ENCODE peak calls at places on chromosomes 5 and 9, in four cellular contexts. One of them, this sample, is unnamed.

GRCh38 chr5:65742565-65743231 is 20.7 kb downstream of the NLN start:
- DNase-seq in WTC11: no peak
- DNase-seq in A549: peak
- DNase-seq in K562: peak
- DNase-seq in this sample: peak

GRCh38 chr9:120905794-120906248 is 20.8 kb downstream of the TRAF1 start:
- DNase-seq in A549: no peak
- DNase-seq in K562: peak
- DNase-seq in WTC11: no peak
- DNase-seq in this sample: no peak

GRCh38 chr9:103798620-103799019 is 295.5 kb upstream of the SMC2 start:
- DNase-seq in WTC11: no peak
- DNase-seq in K562: no peak
- DNase-seq in A549: peak
- DNase-seq in this sample: peak

GRCh38 chr9:84642618-84643017 is 26.9 kb upstream of the NTRK2 start:
- DNase-seq in K562: no peak
- DNase-seq in WTC11: no peak
- DNase-seq in A549: no peak
- DNase-seq in this sample: peak

GRCh38 chr9:98607787-98608186 is 100.9 kb downstream of the GABBR2 start:
- DNase-seq in WTC11: no peak
- DNase-seq in A549: no peak
- DNase-seq in K562: no peak
- DNase-seq in this sample: no peak

GRCh38 chr5:97951139-97951538 is 768.1 kb upstream of the RIOK2 start:
- DNase-seq in A549: no peak
- DNase-seq in WTC11: no peak
- DNase-seq in K562: no peak
- DNase-seq in this sample: no peak

GRCh38 chr9:2936221-2936620 is 92.3 kb upstream of the PUM3 start:
- DNase-seq in WTC11: no peak
- DNase-seq in A549: no peak
- DNase-seq in K562: no peak
- DNase-seq in this sample: no peak

GRCh38 chr9:98118640-98119601 is at the start of gene TRIM14:
- DNase-seq in WTC11: peak
- DNase-seq in K562: peak
- DNase-seq in A549: peak
- DNase-seq in this sample: peak

GRCh38 chr5:14135621-14136020 is 7.5 kb upstream of the TRIO start:
- DNase-seq in K562: no peak
- DNase-seq in A549: no peak
- DNase-seq in WTC11: no peak
- DNase-seq in this sample: no peak

GRCh38 chr5:14133394-14133793 is 9.7 kb upstream of the TRIO start:
- DNase-seq in K562: no peak
- DNase-seq in WTC11: no peak
- DNase-seq in A549: no peak
- DNase-seq in this sample: no peak

GRCh38 chr5:14131855-14132503 is 11.2 kb upstream of the TRIO start:
- DNase-seq in K562: no peak
- DNase-seq in A549: no peak
- DNase-seq in WTC11: no peak
- DNase-seq in this sample: peak

GRCh38 chr5:14134771-14135170 is 8.4 kb upstream of the TRIO start:
- DNase-seq in K562: no peak
- DNase-seq in WTC11: no peak
- DNase-seq in A549: no peak
- DNase-seq in this sample: no peak

DNA sequence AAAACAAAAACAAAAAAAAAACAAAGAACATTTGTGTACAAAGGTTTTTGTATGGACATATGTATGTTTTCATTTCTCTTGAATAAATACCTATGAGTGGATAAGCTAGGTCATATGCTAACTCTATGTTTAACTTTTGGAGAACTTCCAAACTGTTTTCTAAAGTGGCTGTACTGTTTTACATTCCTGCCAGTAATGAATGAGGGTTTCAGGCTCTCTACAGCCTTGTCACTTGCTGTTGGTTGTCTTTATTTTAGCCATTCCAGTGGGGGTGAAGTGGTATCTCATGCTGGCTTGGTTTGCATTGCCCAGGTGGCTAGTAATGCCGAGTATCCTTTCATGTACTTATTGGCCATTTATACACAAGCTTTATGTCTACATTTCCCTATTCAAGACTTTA is 9.1 kb upstream of the TRIO start:
- DNase-seq in K562: no peak
- DNase-seq in WTC11: no peak
- DNase-seq in A549: no peak
- DNase-seq in this sample: no peak
- TF ChIP-seq NR3C1 in K562: no peak
- TF ChIP-seq NR3C1 in WTC11: no peak
- TF ChIP-seq NR3C1 in A549: no peak
- TF ChIP-seq NR3C1 in this sample: no peak

GRCh38 chr9:13719410-13719809 is 439.9 kb upstream of the MPDZ start:
- DNase-seq in A549: no peak
- DNase-seq in K562: no peak
- DNase-seq in WTC11: no peak
- DNase-seq in this sample: no peak
- TF ChIP-seq NR3C1 in A549: no peak
- TF ChIP-seq NR3C1 in K562: no peak
- TF ChIP-seq NR3C1 in WTC11: no peak
- TF ChIP-seq NR3C1 in this sample: no peak

DNA sequence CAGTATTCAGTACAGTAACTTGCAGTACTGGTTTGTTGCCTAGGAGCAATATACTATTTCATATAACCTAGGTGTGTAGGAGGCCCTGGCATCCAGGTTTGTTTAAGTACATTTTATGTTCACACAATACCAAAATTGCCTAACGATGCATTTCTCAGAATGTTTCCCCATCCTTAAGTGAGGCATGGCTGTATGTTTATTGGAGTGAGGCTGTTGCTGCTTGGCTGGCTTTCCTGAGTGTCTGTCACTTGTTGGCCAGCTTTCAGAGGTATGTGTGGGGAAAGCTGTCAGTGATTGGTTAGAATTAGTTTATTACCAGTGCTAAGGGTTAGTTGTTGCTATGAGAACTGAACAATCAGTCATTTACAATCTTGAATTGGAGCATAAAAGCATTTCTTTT is 154.1 kb upstream of the CDH12 start:
- DNase-seq in K562: no peak
- DNase-seq in A549: no peak
- DNase-seq in WTC11: no peak
- DNase-seq in this sample: no peak
- TF ChIP-seq NR3C1 in K562: no peak
- TF ChIP-seq NR3C1 in A549: no peak
- TF ChIP-seq NR3C1 in WTC11: no peak
- TF ChIP-seq NR3C1 in this sample: no peak

GRCh38 chr5:123351820-123352219 is 71.4 kb downstream of the CEP120 start:
- DNase-seq in WTC11: no peak
- DNase-seq in K562: no peak
- DNase-seq in A549: no peak
- DNase-seq in this sample: no peak

GRCh38 chr5:123344819-123345426 is 78.3 kb downstream of the CEP120 start:
- DNase-seq in K562: no peak
- DNase-seq in WTC11: peak
- DNase-seq in A549: peak
- DNase-seq in this sample: peak

GRCh38 chr5:123351315-123351714 is 71.9 kb downstream of the CEP120 start:
- DNase-seq in WTC11: no peak
- DNase-seq in K562: no peak
- DNase-seq in A549: no peak
- DNase-seq in this sample: no peak

GRCh38 chr5:123350744-123351143 is 72.5 kb downstream of the CEP120 start:
- DNase-seq in K562: no peak
- DNase-seq in WTC11: no peak
- DNase-seq in A549: no peak
- DNase-seq in this sample: no peak
- TF ChIP-seq NR3C1 in K562: no peak
- TF ChIP-seq NR3C1 in WTC11: no peak
- TF ChIP-seq NR3C1 in A549: no peak
- TF ChIP-seq NR3C1 in this sample: no peak

GRCh38 chr5:116135344-116135743 is 50.5 kb downstream of the COMMD10 start:
- DNase-seq in A549: no peak
- DNase-seq in WTC11: no peak
- DNase-seq in K562: no peak
- DNase-seq in this sample: no peak

GRCh38 chr5:116142495-116142894 is 57.7 kb downstream of the COMMD10 start:
- DNase-seq in K562: no peak
- DNase-seq in A549: no peak
- DNase-seq in WTC11: no peak
- DNase-seq in this sample: no peak

GRCh38 chr5:116133281-116133680 is 48.5 kb downstream of the COMMD10 start:
- DNase-seq in WTC11: no peak
- DNase-seq in A549: no peak
- DNase-seq in K562: no peak
- DNase-seq in this sample: no peak

GRCh38 chr5:116137544-116138378 is 52.9 kb downstream of the COMMD10 start:
- DNase-seq in A549: peak
- DNase-seq in K562: peak
- DNase-seq in WTC11: no peak
- DNase-seq in this sample: peak
- TF ChIP-seq NR3C1 in A549: no peak
- TF ChIP-seq NR3C1 in K562: no peak
- TF ChIP-seq NR3C1 in WTC11: no peak
- TF ChIP-seq NR3C1 in this sample: no peak

GRCh38 chr9:93132946-93133640 is 958 bp downstream of the NINJ1 start:
- DNase-seq in K562: no peak
- DNase-seq in WTC11: no peak
- DNase-seq in A549: peak
- DNase-seq in this sample: peak
- TF ChIP-seq NR3C1 in K562: no peak
- TF ChIP-seq NR3C1 in WTC11: no peak
- TF ChIP-seq NR3C1 in A549: no peak
- TF ChIP-seq NR3C1 in this sample: no peak

GRCh38 chr5:31471916-31472315 is 60.0 kb downstream of the DROSHA start:
- DNase-seq in WTC11: no peak
- DNase-seq in A549: no peak
- DNase-seq in K562: peak
- DNase-seq in this sample: no peak

GRCh38 chr5:31469466-31469865 is 62.4 kb downstream of the DROSHA start:
- DNase-seq in A549: no peak
- DNase-seq in K562: no peak
- DNase-seq in WTC11: no peak
- DNase-seq in this sample: no peak

GRCh38 chr5:31471040-31471439 is 60.9 kb downstream of the DROSHA start:
- DNase-seq in WTC11: no peak
- DNase-seq in A549: no peak
- DNase-seq in K562: no peak
- DNase-seq in this sample: no peak

GRCh38 chr5:31469886-31470285 is 62.0 kb downstream of the DROSHA start:
- DNase-seq in A549: no peak
- DNase-seq in K562: no peak
- DNase-seq in WTC11: no peak
- DNase-seq in this sample: no peak

GRCh38 chr5:31470608-31471007 is 61.3 kb downstream of the DROSHA start:
- DNase-seq in WTC11: no peak
- DNase-seq in K562: peak
- DNase-seq in A549: no peak
- DNase-seq in this sample: no peak
- TF ChIP-seq NR3C1 in WTC11: no peak
- TF ChIP-seq NR3C1 in K562: no peak
- TF ChIP-seq NR3C1 in A549: no peak
- TF ChIP-seq NR3C1 in this sample: no peak